ENCODE peak calls at places on chromosomes 1 and 21, in eight cellular contexts. I is stimulated activated CD8-positive, alpha-beta memory T cell treated with anti-CD3 and anti-CD28 coated beads, Interleukin-15, amount 100 ng/mL, for 4 hours; X is memory B cell; U is lower leg skin; H is body of pancreas; R is activated gamma-delta T cell; K is HFF-Myc; D is NCI-H2171 treated with DMSO at 0.1 percent for 48 hours. M is an unnamed sample.

GRCh38 chr1:40310129-40310461 is 7.0 kb downstream of the COL9A2 start:
- DNase-seq in I (no peak), X (no peak), U (no peak), H (no peak), R (no peak), K (no peak), D (no peak), M (no peak)

GRCh38 chr1:15178571-15179484 is 25.3 kb downstream of the TMEM51 start:
- DNase-seq in I (no peak), X (no peak), U (no peak), H (peak), R (no peak), K (peak), D (peak), M (no peak)

GRCh38 chr1:232548651-232549050 is 81.3 kb downstream of the SIPA1L2 start:
- DNase-seq in I (no peak), X (no peak), U (no peak), H (no peak), R (no peak), K (no peak), D (peak), M (no peak)

GRCh38 chr1:100861379-100861778 is 33.3 kb downstream of the EXTL2 start:
- DNase-seq in I (no peak), X (no peak), U (no peak), H (no peak), R (no peak), K (no peak), D (no peak), M (no peak)

GRCh38 chr21:35672313-35672712 is 388.0 kb downstream of the SETD4 start:
- DNase-seq in I (no peak), X (no peak), U (no peak), H (no peak), R (no peak), K (no peak), D (no peak), M (no peak)

GRCh38 chr1:223819730-223820514 is 25.8 kb downstream of the TP53BP2 start:
- DNase-seq in I (no peak), X (no peak), U (no peak), H (no peak), R (no peak), K (no peak), D (no peak), M (no peak)

GRCh38 chr1:248849152-248849551 is 9.7 kb downstream of the ZNF692 start:
- DNase-seq in I (no peak), X (no peak), U (peak), H (no peak), R (no peak), K (no peak), D (no peak), M (no peak)

GRCh38 chr1:72830606-72831390 is 548.5 kb upstream of the NEGR1 start:
- DNase-seq in I (no peak), X (no peak), U (peak), H (no peak), R (no peak), K (no peak), D (no peak), M (no peak)

GRCh38 chr1:31760422-31760900 is 3.7 kb downstream of the ADGRB2 start:
- DNase-seq in I (no peak), X (peak), U (no peak), H (no peak), R (no peak), K (no peak), D (no peak), M (no peak)

GRCh38 chr1:1858382-1859086 is 32.4 kb downstream of the GNB1 start:
- DNase-seq in I (no peak), X (no peak), U (peak), H (peak), R (no peak), K (peak), D (peak), M (no peak)